ENCODE peak calls at places on chromosomes 5 and 9, in six cellular contexts. One of them, this sample, is unnamed. For H3K36me3, the result is how much of the 10 kb centered on the place peaks cover.

GRCh38 chr9:135825435-135826187 is 81.7 kb downstream of the CAMSAP1 start:
- DNase-seq in mesendoderm: no peak
- DNase-seq in suprapubic skin: no peak
- DNase-seq in CD8-positive, alpha-beta memory T cell: no peak
- DNase-seq in HCT116: no peak
- DNase-seq in OCI-LY7: no peak
- DNase-seq in this sample: no peak

GRCh38 chr5:131226899-131227298 is 37.0 kb upstream of the CDC42SE2 start:
- DNase-seq in mesendoderm: no peak
- DNase-seq in suprapubic skin: no peak
- DNase-seq in CD8-positive, alpha-beta memory T cell: no peak
- DNase-seq in HCT116: no peak
- DNase-seq in OCI-LY7: no peak
- DNase-seq in this sample: no peak

GRCh38 chr9:110531776-110532175 is 47.8 kb downstream of the SVEP1 start:
- DNase-seq in mesendoderm: peak
- DNase-seq in suprapubic skin: no peak
- DNase-seq in CD8-positive, alpha-beta memory T cell: no peak
- DNase-seq in HCT116: no peak
- DNase-seq in OCI-LY7: no peak
- DNase-seq in this sample: no peak

GRCh38 chr9:136531904-136532798 is 13.7 kb downstream of the NOTCH1 start:
- DNase-seq in mesendoderm: no peak
- DNase-seq in suprapubic skin: no peak
- DNase-seq in CD8-positive, alpha-beta memory T cell: no peak
- DNase-seq in HCT116: no peak
- DNase-seq in OCI-LY7: no peak
- DNase-seq in this sample: peak

GRCh38 chr9:4081549-4081895 is 218.3 kb downstream of the GLIS3 start:
- DNase-seq in mesendoderm: no peak
- DNase-seq in suprapubic skin: no peak
- DNase-seq in CD8-positive, alpha-beta memory T cell: no peak
- DNase-seq in HCT116: no peak
- DNase-seq in OCI-LY7: no peak
- DNase-seq in this sample: no peak

GRCh38 chr5:143673676-143674468 is 138.1 kb upstream of the HMHB1 start:
- DNase-seq in mesendoderm: no peak
- DNase-seq in suprapubic skin: no peak
- DNase-seq in CD8-positive, alpha-beta memory T cell: no peak
- DNase-seq in HCT116: no peak
- DNase-seq in OCI-LY7: no peak
- DNase-seq in this sample: no peak

GRCh38 chr9:18037981-18038380 is 436.0 kb upstream of the ADAMTSL1 start:
- DNase-seq in mesendoderm: no peak
- DNase-seq in suprapubic skin: no peak
- DNase-seq in CD8-positive, alpha-beta memory T cell: no peak
- DNase-seq in HCT116: no peak
- DNase-seq in OCI-LY7: no peak
- DNase-seq in this sample: no peak

GRCh38 chr5:98771389-98772109 is 1.9 kb upstream of the RGMB start:
- DNase-seq in mesendoderm: peak
- DNase-seq in suprapubic skin: peak
- DNase-seq in CD8-positive, alpha-beta memory T cell: peak
- DNase-seq in HCT116: peak
- DNase-seq in OCI-LY7: peak
- DNase-seq in this sample: peak

GRCh38 chr5:38783011-38783551 is 62.7 kb upstream of the OSMR start:
- DNase-seq in mesendoderm: peak
- DNase-seq in suprapubic skin: no peak
- DNase-seq in CD8-positive, alpha-beta memory T cell: no peak
- DNase-seq in HCT116: no peak
- DNase-seq in OCI-LY7: no peak
- DNase-seq in this sample: no peak

GRCh38 chr9:33222031-33222430 is 17.9 kb upstream of the SPINK4 start:
- DNase-seq in mesendoderm: no peak
- DNase-seq in suprapubic skin: no peak
- DNase-seq in CD8-positive, alpha-beta memory T cell: no peak
- DNase-seq in HCT116: no peak
- DNase-seq in OCI-LY7: peak
- DNase-seq in this sample: no peak

GRCh38 chr5:178817506-178817905 is 42.2 kb upstream of the ZNF354B start:
- DNase-seq in mesendoderm: no peak
- DNase-seq in suprapubic skin: no peak
- DNase-seq in CD8-positive, alpha-beta memory T cell: no peak
- DNase-seq in HCT116: no peak
- DNase-seq in OCI-LY7: no peak
- DNase-seq in this sample: no peak

GRCh38 chr9:27368317-27368985 is 71.5 kb upstream of the EQTN start:
- DNase-seq in mesendoderm: peak
- DNase-seq in suprapubic skin: peak
- DNase-seq in CD8-positive, alpha-beta memory T cell: no peak
- DNase-seq in HCT116: no peak
- DNase-seq in OCI-LY7: no peak
- DNase-seq in this sample: no peak

GRCh38 chr9:88355166-88355565 is 33.1 kb upstream of the SPIN1 start:
- DNase-seq in mesendoderm: no peak
- DNase-seq in suprapubic skin: no peak
- DNase-seq in CD8-positive, alpha-beta memory T cell: no peak
- DNase-seq in HCT116: peak
- DNase-seq in OCI-LY7: no peak
- DNase-seq in this sample: no peak

GRCh38 chr9:136603901-136604816 is 58.3 kb upstream of the NOTCH1 start:
- DNase-seq in mesendoderm: no peak
- DNase-seq in suprapubic skin: no peak
- DNase-seq in CD8-positive, alpha-beta memory T cell: no peak
- DNase-seq in HCT116: no peak
- DNase-seq in OCI-LY7: no peak
- DNase-seq in this sample: peak

GRCh38 chr5:123916331-123917121 is 404.5 kb downstream of the CSNK1G3 start:
- DNase-seq in mesendoderm: no peak
- DNase-seq in suprapubic skin: no peak
- DNase-seq in CD8-positive, alpha-beta memory T cell: no peak
- DNase-seq in HCT116: peak
- DNase-seq in OCI-LY7: no peak
- DNase-seq in this sample: no peak

GRCh38 chr5:1005362-1005851 is 3.2 kb upstream of the NKD2 start:
- DNase-seq in mesendoderm: no peak
- DNase-seq in suprapubic skin: peak
- DNase-seq in CD8-positive, alpha-beta memory T cell: no peak
- DNase-seq in HCT116: no peak
- DNase-seq in OCI-LY7: no peak
- DNase-seq in this sample: peak

GRCh38 chr5:18745591-18745987 is 1111.3 kb downstream of the TAF11L14 start:
- DNase-seq in mesendoderm: no peak
- DNase-seq in suprapubic skin: no peak
- DNase-seq in CD8-positive, alpha-beta memory T cell: peak
- DNase-seq in HCT116: no peak
- DNase-seq in OCI-LY7: peak
- DNase-seq in this sample: no peak

GRCh38 chr9:4739587-4740372 is 1.2 kb downstream of the AK3 start:
- DNase-seq in mesendoderm: no peak
- DNase-seq in suprapubic skin: no peak
- DNase-seq in CD8-positive, alpha-beta memory T cell: no peak
- DNase-seq in HCT116: no peak
- DNase-seq in OCI-LY7: peak
- DNase-seq in this sample: no peak

GRCh38 chr9:127828262-127829031 is 25.8 kb downstream of the FPGS start:
- DNase-seq in mesendoderm: peak
- DNase-seq in suprapubic skin: peak
- DNase-seq in CD8-positive, alpha-beta memory T cell: no peak
- DNase-seq in HCT116: peak
- DNase-seq in OCI-LY7: no peak
- DNase-seq in this sample: peak

GRCh38 chr5:31502506-31502905 is 29.4 kb downstream of the DROSHA start:
- DNase-seq in mesendoderm: no peak
- DNase-seq in suprapubic skin: no peak
- DNase-seq in CD8-positive, alpha-beta memory T cell: no peak
- DNase-seq in HCT116: no peak
- DNase-seq in OCI-LY7: no peak
- DNase-seq in this sample: no peak

GRCh38 chr5:31500256-31500655 is 31.6 kb downstream of the DROSHA start:
- DNase-seq in mesendoderm: no peak
- DNase-seq in suprapubic skin: no peak
- DNase-seq in CD8-positive, alpha-beta memory T cell: no peak
- DNase-seq in HCT116: no peak
- DNase-seq in OCI-LY7: no peak
- DNase-seq in this sample: no peak

DNA sequence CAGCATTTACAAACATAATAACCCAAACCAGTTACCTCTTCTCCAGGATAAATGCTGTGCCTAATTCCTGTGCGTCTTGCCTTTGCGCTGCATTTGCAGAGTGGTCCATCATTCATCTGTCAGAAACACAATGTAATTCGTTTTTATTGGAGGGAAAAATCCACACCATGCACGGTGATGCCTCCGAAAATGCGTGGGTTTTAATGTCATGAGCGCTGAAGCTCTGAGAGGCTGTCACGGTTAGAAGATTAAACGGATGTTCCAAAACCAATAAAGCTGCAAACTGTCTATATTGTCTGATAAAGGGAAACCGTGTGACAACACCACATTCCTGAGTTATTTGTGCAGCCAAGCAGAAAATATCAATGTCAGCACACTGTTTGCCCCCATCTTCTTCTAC is 27.4 kb downstream of the DROSHA start:
- DNase-seq in mesendoderm: no peak
- DNase-seq in suprapubic skin: no peak
- DNase-seq in CD8-positive, alpha-beta memory T cell: no peak
- DNase-seq in HCT116: no peak
- DNase-seq in OCI-LY7: no peak
- DNase-seq in this sample: no peak
- H3K36me3 ChIP-seq in mesendoderm: under half
- H3K36me3 ChIP-seq in suprapubic skin: half or more
- H3K36me3 ChIP-seq in CD8-positive, alpha-beta memory T cell: under half
- H3K36me3 ChIP-seq in HCT116: under half
- H3K36me3 ChIP-seq in OCI-LY7: half or more
- H3K36me3 ChIP-seq in this sample: under half

GRCh38 chr9:96006961-96007360 is 131.5 kb downstream of the ERCC6L2 start:
- DNase-seq in mesendoderm: no peak
- DNase-seq in suprapubic skin: no peak
- DNase-seq in CD8-positive, alpha-beta memory T cell: no peak
- DNase-seq in HCT116: no peak
- DNase-seq in OCI-LY7: no peak
- DNase-seq in this sample: no peak
- H3K36me3 ChIP-seq in mesendoderm: under half
- H3K36me3 ChIP-seq in suprapubic skin: half or more
- H3K36me3 ChIP-seq in CD8-positive, alpha-beta memory T cell: under half
- H3K36me3 ChIP-seq in HCT116: under half
- H3K36me3 ChIP-seq in OCI-LY7: under half
- H3K36me3 ChIP-seq in this sample: under half

DNA sequence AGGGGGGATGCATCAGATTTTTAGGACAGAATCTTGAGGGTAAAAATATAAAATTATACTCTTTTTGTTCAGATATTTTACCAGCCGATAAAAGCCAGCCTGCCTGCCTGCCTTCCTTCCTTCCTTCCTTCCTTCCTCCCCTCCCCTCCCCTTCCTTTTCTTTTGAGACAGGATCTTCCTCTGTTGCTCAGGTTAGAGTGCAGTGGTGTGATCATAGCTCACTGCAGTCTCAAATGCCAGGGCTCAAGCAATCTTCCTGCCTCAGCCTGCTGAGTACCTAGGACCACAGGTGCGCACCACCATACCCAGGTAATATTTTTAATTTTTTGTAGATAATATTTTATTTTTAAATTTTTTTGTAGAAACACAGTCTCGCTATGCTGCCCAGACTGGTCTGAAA is 330.0 kb downstream of the CCDC171 start:
- DNase-seq in mesendoderm: no peak
- DNase-seq in suprapubic skin: no peak
- DNase-seq in CD8-positive, alpha-beta memory T cell: no peak
- DNase-seq in HCT116: no peak
- DNase-seq in OCI-LY7: no peak
- DNase-seq in this sample: no peak
- H3K36me3 ChIP-seq in mesendoderm: under half
- H3K36me3 ChIP-seq in suprapubic skin: under half
- H3K36me3 ChIP-seq in CD8-positive, alpha-beta memory T cell: under half
- H3K36me3 ChIP-seq in HCT116: under half
- H3K36me3 ChIP-seq in OCI-LY7: under half
- H3K36me3 ChIP-seq in this sample: under half

GRCh38 chr9:133056533-133056932 is 5.2 kb upstream of the CEL start:
- DNase-seq in mesendoderm: no peak
- DNase-seq in suprapubic skin: peak
- DNase-seq in CD8-positive, alpha-beta memory T cell: no peak
- DNase-seq in HCT116: no peak
- DNase-seq in OCI-LY7: no peak
- DNase-seq in this sample: no peak

GRCh38 chr9:133057553-133057952 is 4.2 kb upstream of the CEL start:
- DNase-seq in mesendoderm: no peak
- DNase-seq in suprapubic skin: peak
- DNase-seq in CD8-positive, alpha-beta memory T cell: no peak
- DNase-seq in HCT116: no peak
- DNase-seq in OCI-LY7: no peak
- DNase-seq in this sample: no peak

GRCh38 chr9:133057006-133057405 is 4.8 kb upstream of the CEL start:
- DNase-seq in mesendoderm: no peak
- DNase-seq in suprapubic skin: no peak
- DNase-seq in CD8-positive, alpha-beta memory T cell: peak
- DNase-seq in HCT116: no peak
- DNase-seq in OCI-LY7: no peak
- DNase-seq in this sample: peak

GRCh38 chr9:133058550-133059320 is 3.0 kb upstream of the CEL start:
- DNase-seq in mesendoderm: no peak
- DNase-seq in suprapubic skin: no peak
- DNase-seq in CD8-positive, alpha-beta memory T cell: no peak
- DNase-seq in HCT116: no peak
- DNase-seq in OCI-LY7: peak
- DNase-seq in this sample: peak

DNA sequence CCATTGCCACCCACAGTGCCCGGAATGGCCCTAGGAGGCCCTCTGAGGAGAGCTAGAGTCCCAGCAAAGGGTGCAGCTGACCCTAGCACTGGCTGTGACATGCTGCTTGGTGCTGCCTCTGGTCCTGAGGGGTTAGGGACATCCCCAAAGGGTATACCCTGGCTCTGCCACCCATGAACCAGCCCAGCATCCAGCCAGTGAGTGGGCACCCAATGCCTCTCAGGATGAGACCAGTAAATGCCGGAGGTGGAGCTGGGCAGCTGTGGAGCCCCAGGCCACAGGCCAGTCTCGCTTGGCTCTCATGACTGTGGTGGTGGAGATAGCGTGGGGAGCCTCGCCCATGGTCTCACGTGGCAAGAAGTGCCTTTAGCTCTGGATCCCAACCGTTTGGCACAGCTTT is 3.7 kb upstream of the CEL start:
- DNase-seq in mesendoderm: no peak
- DNase-seq in suprapubic skin: peak
- DNase-seq in CD8-positive, alpha-beta memory T cell: no peak
- DNase-seq in HCT116: no peak
- DNase-seq in OCI-LY7: no peak
- DNase-seq in this sample: peak
- H3K36me3 ChIP-seq in mesendoderm: under half
- H3K36me3 ChIP-seq in suprapubic skin: half or more
- H3K36me3 ChIP-seq in CD8-positive, alpha-beta memory T cell: under half
- H3K36me3 ChIP-seq in HCT116: under half
- H3K36me3 ChIP-seq in OCI-LY7: under half
- H3K36me3 ChIP-seq in this sample: under half